ENCODE peak calls at places on chromosomes 11 and 22, in four cellular contexts. One of them, this sample, is unnamed.
A peak's percentile ranks its signal among the peaks of the same experiment; 100 is the strongest.

GRCh38 chr11:112237451-112237850 is 11.2 kb downstream of the PTS start:
- DNase-seq in neural progenitor cell: no peak
- DNase-seq in uterus: no peak
- DNase-seq in cardiac muscle cell: no peak
- DNase-seq in this sample: no peak

GRCh38 chr11:29271616-29272015 is 745.2 kb downstream of the KCNA4 start:
- DNase-seq in neural progenitor cell: no peak
- DNase-seq in uterus: no peak
- DNase-seq in cardiac muscle cell: no peak
- DNase-seq in this sample: no peak

GRCh38 chr11:111910637-111911562 is 670 bp downstream of the CRYAB start:
- DNase-seq in uterus: no peak
- DNase-seq in neural progenitor cell: no peak
- DNase-seq in cardiac muscle cell: no peak
- DNase-seq in this sample: no peak

GRCh38 chr11:35526370-35526792 is 965 bp upstream of the PAMR1 start:
- DNase-seq in neural progenitor cell: peak; percentile 39
- DNase-seq in cardiac muscle cell: no peak
- DNase-seq in uterus: no peak
- DNase-seq in this sample: no peak

GRCh38 chr11:2093575-2094353 is 45.4 kb downstream of the IGF2 start:
- DNase-seq in neural progenitor cell: no peak
- DNase-seq in uterus: no peak
- DNase-seq in cardiac muscle cell: peak; percentile 39
- DNase-seq in this sample: no peak

GRCh38 chr11:42766191-42766590 is 545.6 kb upstream of the API5 start:
- DNase-seq in uterus: no peak
- DNase-seq in neural progenitor cell: no peak
- DNase-seq in cardiac muscle cell: no peak
- DNase-seq in this sample: no peak

GRCh38 chr11:107830915-107831540 is 27.6 kb downstream of the SLC35F2 start:
- DNase-seq in cardiac muscle cell: no peak
- DNase-seq in uterus: no peak
- DNase-seq in neural progenitor cell: no peak
- DNase-seq in this sample: no peak

GRCh38 chr22:31286360-31287255 is 5.7 kb downstream of the PIK3IP1 start:
- DNase-seq in cardiac muscle cell: no peak
- DNase-seq in neural progenitor cell: no peak
- DNase-seq in uterus: peak; percentile 32
- DNase-seq in this sample: no peak

GRCh38 chr22:17836977-17837742 is 62.9 kb upstream of the BID start:
- DNase-seq in uterus: no peak
- DNase-seq in neural progenitor cell: peak; percentile 22
- DNase-seq in cardiac muscle cell: no peak
- DNase-seq in this sample: no peak

GRCh38 chr11:119222308-119222707 is 16.2 kb downstream of the CBL start:
- DNase-seq in cardiac muscle cell: peak; percentile 58
- DNase-seq in neural progenitor cell: no peak
- DNase-seq in uterus: no peak
- DNase-seq in this sample: no peak

GRCh38 chr11:118792642-118793124 is 1.7 kb upstream of the DDX6 start:
- DNase-seq in cardiac muscle cell: peak; percentile 92
- DNase-seq in neural progenitor cell: peak; percentile 91
- DNase-seq in uterus: peak; percentile 83
- DNase-seq in this sample: peak; percentile 30

GRCh38 chr11:130131957-130132850 is 27.4 kb upstream of the ST14 start:
- DNase-seq in uterus: peak; percentile 59
- DNase-seq in cardiac muscle cell: peak; percentile 79
- DNase-seq in neural progenitor cell: peak; percentile 68
- DNase-seq in this sample: no peak

GRCh38 chr11:102704841-102705240 is 728 bp downstream of the MMP27 start:
- DNase-seq in cardiac muscle cell: no peak
- DNase-seq in uterus: no peak
- DNase-seq in neural progenitor cell: no peak
- DNase-seq in this sample: no peak

GRCh38 chr11:2847511-2847910 is 38.1 kb downstream of the CDKN1C start:
- DNase-seq in neural progenitor cell: no peak
- DNase-seq in cardiac muscle cell: no peak
- DNase-seq in uterus: no peak
- DNase-seq in this sample: no peak

GRCh38 chr11:34915136-34916013 is 804 bp downstream of the APIP start:
- DNase-seq in neural progenitor cell: no peak
- DNase-seq in uterus: no peak
- DNase-seq in cardiac muscle cell: peak; percentile 51
- DNase-seq in this sample: no peak

GRCh38 chr11:117819096-117820040 is 5.2 kb downstream of the FXYD2 start:
- DNase-seq in cardiac muscle cell: peak; percentile 85
- DNase-seq in uterus: peak; percentile 53
- DNase-seq in neural progenitor cell: peak; percentile 83
- DNase-seq in this sample: no peak

GRCh38 chr11:26964335-26964734 is 29.6 kb upstream of the FIBIN start:
- DNase-seq in cardiac muscle cell: peak; percentile 83
- DNase-seq in uterus: no peak
- DNase-seq in neural progenitor cell: no peak
- DNase-seq in this sample: no peak

GRCh38 chr11:12862761-12863469 is 146.2 kb upstream of the RASSF10 start:
- DNase-seq in cardiac muscle cell: peak; percentile 93
- DNase-seq in neural progenitor cell: peak; percentile 96
- DNase-seq in uterus: peak; percentile 59
- DNase-seq in this sample: no peak

GRCh38 chr11:134512791-134513538 is 100.9 kb upstream of the B3GAT1 start:
- DNase-seq in cardiac muscle cell: no peak
- DNase-seq in neural progenitor cell: no peak
- DNase-seq in uterus: no peak
- DNase-seq in this sample: no peak

GRCh38 chr11:59183768-59184167 is 11.8 kb downstream of the DTX4 start:
- DNase-seq in neural progenitor cell: no peak
- DNase-seq in cardiac muscle cell: peak; percentile 89
- DNase-seq in uterus: peak; percentile 54
- DNase-seq in this sample: no peak

GRCh38 chr11:44927174-44927661 is 23.5 kb downstream of the TP53I11 start:
- DNase-seq in neural progenitor cell: peak; percentile 92
- DNase-seq in cardiac muscle cell: peak; percentile 83
- DNase-seq in uterus: peak; percentile 54
- DNase-seq in this sample: no peak

GRCh38 chr11:32231909-32232493 is 141.1 kb downstream of the RCN1 start:
- DNase-seq in neural progenitor cell: peak; percentile 70
- DNase-seq in uterus: no peak
- DNase-seq in cardiac muscle cell: peak; percentile 54
- DNase-seq in this sample: no peak

GRCh38 chr11:47183031-47183856 is 3.0 kb downstream of the PACSIN3 start:
- DNase-seq in cardiac muscle cell: no peak
- DNase-seq in uterus: no peak
- DNase-seq in neural progenitor cell: no peak
- DNase-seq in this sample: no peak

GRCh38 chr11:33716236-33716635 is 15.6 kb upstream of the C11orf91 start:
- DNase-seq in neural progenitor cell: no peak
- DNase-seq in cardiac muscle cell: peak; percentile 47
- DNase-seq in uterus: no peak
- DNase-seq in this sample: no peak

GRCh38 chr11:112174789-112175595 is at the start of gene BCO2:
- DNase-seq in neural progenitor cell: peak; percentile 87
- DNase-seq in cardiac muscle cell: peak; percentile 89
- DNase-seq in uterus: peak; percentile 86
- DNase-seq in this sample: peak; percentile 54

GRCh38 chr11:45394294-45395085 is 108.3 kb upstream of the SYT13 start:
- DNase-seq in neural progenitor cell: no peak
- DNase-seq in uterus: no peak
- DNase-seq in cardiac muscle cell: no peak
- DNase-seq in this sample: no peak

GRCh38 chr11:46238078-46238966 is 39.1 kb upstream of the CREB3L1 start:
- DNase-seq in uterus: peak; percentile 70
- DNase-seq in neural progenitor cell: peak; percentile 84
- DNase-seq in cardiac muscle cell: peak; percentile 86
- DNase-seq in this sample: no peak

DNA sequence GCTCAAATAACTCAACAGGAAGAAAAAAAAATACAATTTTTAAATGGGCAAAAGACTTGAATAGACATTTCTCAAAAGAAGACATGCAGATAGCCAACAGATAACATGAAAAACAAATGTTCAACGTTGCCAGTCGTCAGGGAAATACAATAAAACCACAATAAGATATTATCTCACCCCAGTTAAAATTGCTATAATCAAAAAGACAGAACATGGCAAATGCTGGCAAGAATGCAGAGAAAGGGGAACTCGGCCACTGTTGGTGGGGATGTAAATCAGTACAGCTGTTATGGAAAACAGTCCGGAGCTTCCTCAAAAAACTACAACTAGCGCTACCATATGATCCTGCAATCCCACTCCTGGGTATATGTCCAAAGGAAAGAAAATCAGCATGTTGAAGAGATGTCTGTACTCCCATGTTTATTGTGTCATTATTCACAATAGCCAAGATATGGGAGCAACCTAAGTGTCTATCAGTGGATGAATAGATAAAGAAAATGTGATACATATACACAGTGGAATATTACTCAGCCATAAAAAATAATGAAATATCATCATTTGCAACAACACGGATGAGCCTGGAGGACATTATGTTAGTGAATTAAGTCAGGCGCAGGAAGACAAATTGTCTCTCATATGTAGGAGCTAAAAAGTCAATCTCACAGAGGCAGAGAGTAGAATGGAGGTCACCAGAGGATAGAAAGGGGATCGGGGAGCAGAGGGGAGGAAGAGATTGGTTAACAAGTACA is 12.2 kb upstream of the CYTH4 start:
- DNase-seq in uterus: no peak
- DNase-seq in cardiac muscle cell: no peak
- DNase-seq in neural progenitor cell: no peak
- DNase-seq in this sample: no peak
- H3K4me1 ChIP-seq in uterus: no peaks in the 10 kb centered on the region
- H3K4me1 ChIP-seq in cardiac muscle cell: no peaks in the 10 kb centered on the region
- H3K4me1 ChIP-seq in neural progenitor cell: peaks cover 6% of the 10 kb centered on the region
- H3K4me1 ChIP-seq in this sample: no peaks in the 10 kb centered on the region

GRCh38 chr11:69463892-69464620 is 17.4 kb upstream of the LINC01488 start:
- DNase-seq in neural progenitor cell: no peak
- DNase-seq in uterus: no peak
- DNase-seq in cardiac muscle cell: no peak
- DNase-seq in this sample: no peak
- H3K27ac ChIP-seq in neural progenitor cell: no peak overlapping the region
- H3K27ac ChIP-seq in uterus: peak overlapping the region; percentile 25
- H3K27ac ChIP-seq in cardiac muscle cell: no peak overlapping the region
- H3K27ac ChIP-seq in this sample: no peak overlapping the region

GRCh38 chr22:44358723-44359440 is 46.1 kb upstream of the SHISAL1 start:
- DNase-seq in neural progenitor cell: no peak
- DNase-seq in uterus: peak; percentile 29
- DNase-seq in cardiac muscle cell: no peak
- DNase-seq in this sample: no peak
- H3K27me3 ChIP-seq in neural progenitor cell: no peaks in the 10 kb centered on the region
- H3K27me3 ChIP-seq in uterus: no peaks in the 10 kb centered on the region
- H3K27me3 ChIP-seq in cardiac muscle cell: no peaks in the 10 kb centered on the region
- H3K27me3 ChIP-seq in this sample: no peaks in the 10 kb centered on the region

GRCh38 chr11:121449626-121450025 is 2.5 kb upstream of the SORL1 start:
- DNase-seq in cardiac muscle cell: no peak
- DNase-seq in neural progenitor cell: no peak
- DNase-seq in uterus: no peak
- DNase-seq in this sample: no peak
- H3K4me1 ChIP-seq in cardiac muscle cell: peaks cover 4% of the 10 kb centered on the region
- H3K4me1 ChIP-seq in neural progenitor cell: peaks cover 37% of the 10 kb centered on the region
- H3K4me1 ChIP-seq in uterus: no peaks in the 10 kb centered on the region
- H3K4me1 ChIP-seq in this sample: peaks cover 20% of the 10 kb centered on the region

DNA sequence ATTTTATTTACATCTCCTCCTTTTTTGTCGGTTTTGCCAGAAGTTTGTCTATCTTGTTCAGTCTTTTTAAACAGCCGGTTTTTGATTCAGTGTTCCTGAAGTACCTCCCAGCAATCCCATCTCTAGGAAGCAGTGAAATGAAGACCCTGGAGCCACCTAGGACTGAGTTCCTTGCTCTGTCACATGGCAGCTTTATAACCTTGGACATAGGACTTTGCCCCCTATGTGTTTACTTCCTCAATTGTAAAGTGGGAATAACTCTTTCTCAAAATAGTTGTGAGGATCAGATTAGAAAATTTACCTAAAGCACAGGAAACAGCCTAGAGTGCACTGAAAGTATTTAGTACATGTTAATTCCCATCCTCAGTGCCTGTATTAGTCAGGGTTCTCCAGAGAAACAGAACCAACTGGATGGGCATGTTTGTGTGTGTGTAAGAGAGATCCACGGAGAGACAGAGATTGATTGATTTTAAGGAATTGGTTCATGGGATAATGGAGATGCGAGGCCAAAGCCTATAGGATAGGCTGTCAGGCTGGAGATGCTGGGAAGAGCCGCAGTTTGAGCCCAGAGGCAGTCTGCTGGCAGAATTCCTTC is 20.0 kb downstream of the FAM83F start:
- DNase-seq in cardiac muscle cell: no peak
- DNase-seq in neural progenitor cell: no peak
- DNase-seq in uterus: no peak
- DNase-seq in this sample: no peak
- H3K27ac ChIP-seq in cardiac muscle cell: no peak overlapping the region
- H3K27ac ChIP-seq in neural progenitor cell: no peak overlapping the region
- H3K27ac ChIP-seq in uterus: no peak overlapping the region
- H3K27ac ChIP-seq in this sample: no peak overlapping the region

This sample was measured in thoracic aorta.